ENCODE peak calls at places on chromosomes 12 and 14, in eight cellular contexts. N is stomach, G is GM12891, P is H54, A is lower leg skin, R is esophagus squamous epithelium, F is uterus, E is IMR-90. D is an unnamed sample.

GRCh38 chr12:67241482-67241881 is 27.7 kb upstream of the CAND1 start:
- DNase-seq in R (no peak), A (no peak), P (no peak), E (peak), N (no peak), F (no peak), G (no peak), D (no peak)

GRCh38 chr14:24441485-24441884 is 1.1 kb downstream of the SDR39U1 start:
- DNase-seq in G (no peak), F (no peak), P (no peak), E (no peak), R (no peak), A (no peak), N (no peak), D (no peak)

GRCh38 chr12:58034311-58034710 is 92.9 kb downstream of the ATP23 start:
- DNase-seq in N (no peak), P (no peak), F (no peak), E (no peak), R (no peak), G (no peak), A (no peak), D (no peak)

GRCh38 chr12:3529281-3529680 is 38.3 kb downstream of the PRMT8 start:
- DNase-seq in A (no peak), E (no peak), R (no peak), N (no peak), F (no peak), G (no peak), P (no peak), D (no peak)

GRCh38 chr12:130286041-130286440 is 51.6 kb upstream of the PIWIL1 start:
- DNase-seq in A (no peak), N (no peak), P (no peak), F (no peak), R (no peak), G (no peak), E (no peak), D (no peak)

GRCh38 chr14:33755358-33755757 is 195.5 kb downstream of the EGLN3 start:
- DNase-seq in N (no peak), R (no peak), P (no peak), A (no peak), F (no peak), G (no peak), E (no peak), D (no peak)

GRCh38 chr12:124716208-124717141 is 147.2 kb downstream of the SCARB1 start:
- DNase-seq in E (no peak), N (peak), R (no peak), F (no peak), G (no peak), A (no peak), P (no peak), D (no peak)

GRCh38 chr14:92362781-92363235 is 39.8 kb downstream of the SLC24A4 start:
- DNase-seq in R (no peak), N (no peak), P (peak), F (no peak), E (peak), A (peak), G (no peak), D (no peak)

GRCh38 chr14:34851395-34851794 is 23.8 kb downstream of the BAZ1A start:
- DNase-seq in G (no peak), F (no peak), R (no peak), P (no peak), N (no peak), A (no peak), E (peak), D (no peak)

GRCh38 chr12:74415633-74416032 is 122.0 kb upstream of the ATXN7L3B start:
- DNase-seq in E (peak), P (no peak), N (no peak), F (no peak), G (no peak), A (no peak), R (no peak), D (no peak)

GRCh38 chr12:109678732-109679131 is 34.9 kb upstream of the FAM222A start:
- DNase-seq in E (no peak), A (no peak), G (no peak), P (no peak), F (no peak), N (no peak), R (no peak), D (no peak)

GRCh38 chr12:72511906-72512305 is 239.7 kb downstream of the TRHDE start:
- DNase-seq in R (no peak), A (no peak), P (no peak), E (peak), G (no peak), N (no peak), F (no peak), D (no peak)

GRCh38 chr14:31258427-31259039 is 50.9 kb upstream of the HECTD1 start:
- DNase-seq in N (no peak), E (no peak), F (no peak), P (no peak), A (no peak), G (no peak), R (no peak), D (no peak)

GRCh38 chr14:68250950-68251765 is 431.6 kb downstream of the RAD51B start:
- DNase-seq in P (no peak), G (no peak), A (no peak), R (no peak), F (no peak), N (no peak), E (no peak), D (no peak)

GRCh38 chr12:125217308-125217707 is 152.1 kb downstream of the AACS start:
- DNase-seq in F (no peak), P (no peak), A (no peak), R (no peak), G (no peak), E (no peak), N (no peak), D (no peak)

GRCh38 chr12:90954428-90954827 is 548 bp downstream of the CCER1 start:
- DNase-seq in G (no peak), F (no peak), P (no peak), N (no peak), A (no peak), R (no peak), E (no peak), D (no peak)

GRCh38 chr14:85088231-85088630 is 441.7 kb upstream of the FLRT2 start:
- DNase-seq in F (no peak), R (no peak), G (no peak), N (no peak), P (no peak), A (no peak), E (no peak), D (no peak)

GRCh38 chr14:98138666-98139065 is 1133.3 kb downstream of the BCL11B start:
- DNase-seq in E (no peak), P (peak), F (no peak), N (no peak), A (no peak), G (peak), R (no peak), D (peak)

GRCh38 chr14:78455896-78456435 is 285.8 kb downstream of the NRXN3 start:
- DNase-seq in N (no peak), A (no peak), R (no peak), G (peak), P (no peak), E (no peak), F (no peak), D (no peak)

GRCh38 chr12:67356400-67356799 is 87.2 kb downstream of the CAND1 start:
- DNase-seq in F (no peak), R (no peak), P (no peak), E (no peak), N (no peak), G (no peak), A (no peak), D (no peak)

GRCh38 chr12:47870175-47870781 is 34.5 kb downstream of the VDR start:
- DNase-seq in P (no peak), A (no peak), N (peak), F (no peak), E (no peak), G (no peak), R (no peak), D (peak)

GRCh38 chr12:94762259-94762942 is 112.0 kb upstream of the TMCC3 start:
- DNase-seq in E (no peak), A (no peak), N (no peak), G (no peak), R (no peak), P (no peak), F (no peak), D (no peak)

DNA sequence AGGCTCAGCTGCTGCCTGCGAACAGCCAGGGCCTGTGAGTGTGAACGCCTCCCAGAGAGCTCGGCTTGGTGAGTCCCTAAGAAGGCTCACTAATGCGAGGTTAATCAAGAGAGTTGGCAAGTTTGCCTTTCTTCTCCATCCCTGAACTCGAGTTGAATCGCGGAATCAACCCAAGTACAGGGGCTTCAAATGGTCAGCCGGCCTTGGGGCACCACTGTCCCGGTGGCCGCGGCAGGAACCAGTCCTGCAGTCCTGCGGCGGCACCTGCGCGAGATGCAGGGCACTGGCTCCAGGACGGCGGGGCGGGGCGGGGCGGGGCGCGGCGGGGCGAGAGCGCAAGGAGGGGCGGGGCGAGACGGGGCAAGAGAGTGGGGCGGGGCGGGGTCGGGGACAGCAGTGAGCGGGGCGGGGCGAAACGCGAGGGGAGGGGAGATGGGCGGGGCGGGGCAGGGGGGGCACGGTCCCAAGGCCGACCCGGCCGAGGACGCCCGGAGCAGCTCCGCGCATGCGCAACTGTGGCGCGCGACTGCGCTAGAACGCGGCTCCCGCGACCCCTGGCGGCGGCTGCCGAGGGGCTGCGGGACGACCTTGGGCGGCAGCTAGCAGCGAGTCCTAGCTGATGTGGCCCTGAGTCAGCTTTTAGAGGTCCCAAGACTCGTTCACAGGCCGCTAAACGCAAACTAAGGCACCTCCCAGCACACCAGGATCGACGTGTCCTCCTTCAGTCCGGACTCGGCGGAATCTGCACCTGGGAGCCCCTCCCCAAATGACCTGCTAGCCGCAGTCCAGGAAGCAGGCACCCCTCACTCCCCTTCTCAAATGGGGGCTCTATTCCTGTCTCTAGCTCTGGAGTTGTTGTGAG is 58.0 kb downstream of the TTC7B start:
- DNase-seq in G (peak), P (peak), A (peak), F (peak), R (peak), N (peak), E (peak), D (peak)
- TF ChIP-seq POLR2A in G (no peak), P (no peak), A (no peak), F (peak), R (no peak), N (no peak), E (peak), D (no peak)

GRCh38 chr12:121428883-121429282 is 29.0 kb downstream of the RNF34 start:
- DNase-seq in A (peak), P (no peak), R (no peak), F (no peak), N (no peak), G (no peak), E (no peak), D (no peak)

GRCh38 chr12:121427556-121428055 is 27.7 kb downstream of the RNF34 start:
- DNase-seq in F (no peak), P (no peak), G (no peak), E (no peak), R (no peak), A (peak), N (no peak), D (no peak)

GRCh38 chr12:121423682-121424631 is 24.0 kb downstream of the RNF34 start:
- DNase-seq in G (no peak), N (no peak), R (no peak), A (peak), P (no peak), E (peak), F (no peak), D (no peak)

GRCh38 chr12:121423253-121423652 is 23.3 kb downstream of the RNF34 start:
- DNase-seq in N (no peak), R (no peak), A (peak), P (no peak), F (no peak), E (no peak), G (no peak), D (no peak)

GRCh38 chr12:121424632-121424992 is 24.7 kb downstream of the RNF34 start:
- DNase-seq in P (no peak), G (no peak), F (no peak), R (no peak), E (no peak), N (no peak), A (no peak), D (no peak)
- TF ChIP-seq POLR2A in P (no peak), G (no peak), F (no peak), R (no peak), E (no peak), N (no peak), A (no peak), D (no peak)

DNA sequence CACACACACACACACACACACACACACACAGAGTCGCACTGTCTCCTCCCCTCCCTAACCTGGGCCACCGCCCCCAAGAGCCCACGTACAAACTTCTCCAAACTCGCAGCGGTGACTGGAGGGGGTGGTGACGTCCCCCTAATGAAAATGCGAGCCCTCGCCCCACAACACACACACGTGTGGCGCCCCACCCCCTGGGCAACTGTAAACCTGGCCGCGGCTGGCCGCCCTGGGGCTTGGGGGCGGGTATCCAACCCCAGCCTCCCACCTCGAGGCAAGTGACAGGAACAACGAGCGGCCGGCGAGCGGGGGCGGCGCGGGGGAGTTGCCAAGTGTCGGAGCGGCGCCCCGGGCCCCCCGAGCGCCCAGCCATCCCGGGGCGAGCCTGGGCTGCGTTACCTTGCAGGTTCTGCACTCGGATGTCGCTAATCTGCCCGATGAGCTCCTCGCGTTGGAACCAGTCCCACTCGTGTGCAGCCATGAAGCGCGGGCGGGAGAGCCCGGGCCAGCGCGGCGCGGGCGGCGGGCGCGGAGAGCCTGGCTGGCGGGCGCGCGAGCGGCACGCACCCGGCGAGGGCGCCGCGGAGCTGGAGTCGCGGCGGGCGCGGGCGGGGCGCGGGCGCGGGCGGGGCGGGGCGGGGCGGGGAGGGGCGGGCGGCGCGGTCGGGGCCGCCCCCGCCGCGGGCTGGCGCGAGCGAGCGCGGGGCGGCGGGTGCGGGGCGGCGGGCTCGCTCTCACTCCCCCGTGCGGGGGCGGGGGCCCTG is at the start of gene CLMN:
- DNase-seq in P (peak), G (peak), F (peak), R (no peak), A (no peak), E (peak), N (peak), D (peak)
- TF ChIP-seq POLR2A in P (no peak), G (no peak), F (peak), R (no peak), A (no peak), E (no peak), N (no peak), D (no peak)

GRCh38 chr12:642633-643477 is 20.4 kb downstream of the NINJ2 start:
- DNase-seq in F (peak), E (peak), A (peak), P (no peak), R (no peak), N (peak), G (peak), D (peak)
- TF ChIP-seq POLR2A in F (no peak), E (no peak), A (no peak), P (no peak), R (no peak), N (no peak), G (no peak), D (no peak)

DNA sequence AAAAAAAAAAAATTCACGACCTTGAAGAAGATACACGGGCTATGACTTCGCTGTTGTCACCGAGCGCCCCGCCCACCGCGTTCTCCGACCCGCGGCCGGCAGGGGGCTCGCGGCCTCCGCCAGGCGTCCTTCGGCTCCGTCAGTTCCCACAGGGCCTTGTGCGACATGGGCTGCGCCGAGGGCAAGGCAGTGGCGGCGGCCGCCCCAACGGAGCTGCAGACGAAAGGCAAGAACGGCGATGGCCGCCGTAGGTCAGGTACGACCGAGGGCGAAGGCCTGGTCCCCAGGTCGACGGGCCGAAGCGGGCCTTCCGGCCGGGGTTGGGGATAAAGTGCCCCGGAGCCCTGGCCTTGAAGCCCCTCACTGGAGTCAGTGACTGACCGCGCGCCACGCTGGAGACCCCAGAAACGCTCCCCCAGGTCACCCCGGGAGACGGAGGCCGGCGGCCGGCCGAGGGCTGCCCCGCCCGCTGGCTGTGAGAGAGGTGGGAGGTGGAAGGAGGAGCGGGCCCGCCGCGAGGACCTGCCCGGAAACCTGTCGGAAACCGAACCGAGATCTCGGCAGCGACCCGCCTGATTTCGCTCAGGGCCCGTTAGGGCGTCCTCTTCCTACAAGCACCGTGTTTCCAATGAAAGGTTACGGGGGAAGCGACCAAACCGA is at the start of gene TXNRD1:
- DNase-seq in F (peak), R (peak), A (peak), E (peak), P (no peak), G (peak), N (peak), D (peak)
- TF ChIP-seq POLR2A in F (peak), R (no peak), A (no peak), E (peak), P (no peak), G (peak), N (no peak), D (no peak)

DNA sequence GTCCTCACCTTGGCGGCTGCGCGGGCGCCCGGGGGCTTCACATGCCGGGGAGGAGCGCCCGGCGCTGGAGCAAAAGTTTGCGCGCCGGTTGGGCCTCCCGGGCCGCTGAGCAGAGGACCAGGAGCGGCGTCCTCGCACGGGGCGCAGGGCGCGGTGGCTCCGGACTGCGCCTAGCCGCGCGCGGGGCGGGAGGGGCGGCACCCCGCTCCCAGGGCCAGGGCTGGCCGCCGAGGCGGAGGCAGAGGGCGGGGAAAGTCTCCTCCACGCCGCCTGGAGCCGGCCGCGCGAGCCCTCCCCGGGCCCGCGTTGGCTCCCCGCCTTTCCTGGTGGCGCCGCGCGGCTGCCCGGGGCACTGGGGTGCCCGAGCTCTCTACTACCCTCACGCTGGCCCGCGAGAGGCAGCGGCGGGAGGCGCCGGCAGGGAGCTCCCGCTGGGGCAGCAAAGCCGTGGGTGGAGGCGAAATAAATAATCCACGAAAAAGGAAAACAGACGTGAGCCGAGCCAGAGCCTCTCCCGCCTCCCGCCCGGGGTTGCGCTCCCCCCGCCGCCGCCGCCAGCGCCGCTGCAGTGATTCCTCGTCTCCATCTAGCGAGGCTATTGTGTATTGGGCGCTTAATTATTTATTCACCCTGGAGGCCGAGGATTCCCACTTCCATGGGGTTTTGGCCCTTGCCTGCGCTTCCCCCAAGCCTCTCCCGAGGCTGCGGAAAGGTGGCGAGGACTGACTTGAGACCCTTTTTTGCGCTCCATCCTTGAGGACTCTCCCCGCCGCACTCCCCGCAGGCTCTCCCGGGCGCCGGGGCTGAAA is 476 bp upstream of the PRIMA1 start:
- DNase-seq in R (no peak), G (peak), E (no peak), P (no peak), N (peak), A (peak), F (peak), D (peak)
- TF ChIP-seq POLR2A in R (no peak), G (no peak), E (no peak), P (no peak), N (no peak), A (no peak), F (peak), D (no peak)

D was measured in testis.